ENCODE peak calls at places on chromosomes 12 and 14, in nine cellular contexts. F is NB4, C is breast epithelium, Q is ovary, Z is heart left ventricle, K is thyroid gland, W is lower leg skin, G is IMR-90, D is body of pancreas. R is an unnamed sample.

GRCh38 chr12:57983150-57983857 is 41.9 kb downstream of the ATP23 start:
- DNase-seq in F (peak; percentile 64), D (peak; percentile 47), G (peak; percentile 67), Z (no peak), C (no peak), Q (peak; percentile 27), W (no peak), K (peak; percentile 59), R (no peak)

GRCh38 chr12:120090211-120090610 is 26.3 kb downstream of the RAB35 start:
- DNase-seq in K (no peak), D (no peak), Q (no peak), C (no peak), Z (peak; percentile 8), F (no peak), W (no peak), G (no peak), R (no peak)

GRCh38 chr14:72518809-72519377 is 375.0 kb downstream of the DPF3 start:
- DNase-seq in K (no peak), D (no peak), Q (no peak), F (peak; percentile 53), W (no peak), Z (no peak), G (no peak), C (no peak), R (no peak)

GRCh38 chr12:121536929-121537813 is 43.7 kb downstream of the KDM2B start:
- DNase-seq in F (peak; percentile 99), W (peak; percentile 65), G (peak; percentile 77), D (peak; percentile 88), K (peak; percentile 98), Q (peak; percentile 82), Z (peak; percentile 94), C (peak; percentile 83), R (peak; percentile 66)

GRCh38 chr12:50401383-50402155 is 884 bp downstream of the LARP4 start:
- DNase-seq in C (no peak), Z (no peak), W (peak; percentile 51), G (peak; percentile 51), Q (peak; percentile 36), D (peak; percentile 19), F (peak; percentile 53), K (peak; percentile 31), R (peak; percentile 47)

GRCh38 chr12:115096673-115097349 is 412.8 kb upstream of the TBX3 start:
- DNase-seq in W (no peak), G (peak; percentile 45), F (no peak), K (no peak), C (no peak), Z (peak; percentile 55), D (no peak), Q (no peak), R (no peak)

GRCh38 chr12:54005853-54006699 is 2.7 kb upstream of the HOXC8 start:
- DNase-seq in D (peak; percentile 91), G (peak; percentile 62), K (peak; percentile 90), W (peak; percentile 90), Q (peak; percentile 90), C (peak; percentile 91), F (peak; percentile 87), Z (peak; percentile 87), R (peak; percentile 97)

GRCh38 chr14:71396050-71396677 is 488.9 kb downstream of the PCNX1 start:
- DNase-seq in C (no peak), F (no peak), Q (no peak), D (no peak), G (no peak), K (no peak), W (no peak), Z (no peak), R (no peak)

GRCh38 chr12:14193623-14194022 is 171.9 kb upstream of the ATF7IP start:
- DNase-seq in Z (no peak), W (no peak), G (no peak), C (no peak), D (no peak), Q (no peak), K (no peak), F (no peak), R (no peak)

GRCh38 chr14:31541702-31542101 is 19.5 kb upstream of the NUBPL start:
- DNase-seq in Q (no peak), D (no peak), C (no peak), K (no peak), G (no peak), Z (no peak), F (no peak), W (no peak), R (no peak)

GRCh38 chr14:91245029-91245428 is 525 bp upstream of the GPR68 start:
- DNase-seq in W (no peak), F (no peak), Q (no peak), Z (no peak), K (no peak), C (no peak), D (no peak), G (no peak), R (no peak)

DNA sequence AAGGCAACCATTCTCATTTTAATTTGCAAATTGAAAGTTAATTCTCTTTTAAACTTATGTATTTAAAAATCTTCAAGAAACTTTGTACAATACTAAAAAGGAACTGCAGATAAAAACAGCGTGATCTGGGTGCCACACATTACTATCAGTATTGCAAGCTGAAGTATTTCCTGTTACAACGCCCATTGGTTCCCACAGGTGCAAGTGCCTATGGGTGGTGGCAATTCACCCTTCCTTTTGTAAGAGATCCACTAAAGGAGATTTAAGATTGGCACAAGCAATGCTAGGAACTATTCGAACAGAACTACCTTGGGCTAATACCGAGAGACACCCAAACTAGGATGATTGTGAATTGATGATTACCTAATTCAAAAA is 13.2 kb downstream of the TAOK3 start:
- DNase-seq in K (no peak), Q (no peak), C (no peak), D (no peak), F (peak; percentile 84), G (no peak), W (no peak), Z (no peak), R (no peak)
- H3K4me3 ChIP-seq in K (no peak overlapping the region), Q (no peak overlapping the region), C (no peak overlapping the region), D (no peak overlapping the region), F (peak overlapping the region; percentile 74), G (no peak overlapping the region), W (no peak overlapping the region), Z (no peak overlapping the region), R (peak overlapping the region; percentile 26)

GRCh38 chr12:51850933-51851244 is 2.4 kb upstream of the FIGNL2 start:
- DNase-seq in C (no peak), G (no peak), W (no peak), Q (no peak), D (no peak), Z (no peak), K (no peak), F (no peak), R (no peak)

GRCh38 chr12:51850081-51850932 is 1.8 kb upstream of the FIGNL2 start:
- DNase-seq in Q (no peak), C (no peak), G (no peak), D (no peak), Z (no peak), F (no peak), K (no peak), W (no peak), R (no peak)

GRCh38 chr12:51847830-51848727 is at the start of gene FIGNL2:
- DNase-seq in C (no peak), W (no peak), D (no peak), G (peak; percentile 12), K (no peak), Z (peak; percentile 50), Q (no peak), F (no peak), R (peak; percentile 33)

GRCh38 chr12:51846911-51847829 is 1.3 kb downstream of the FIGNL2 start:
- DNase-seq in C (no peak), Q (no peak), F (peak; percentile 27), K (peak; percentile 34), D (peak; percentile 21), W (no peak), Z (peak; percentile 60), G (no peak), R (peak; percentile 52)

GRCh38 chr12:51848843-51849735 is 571 bp upstream of the FIGNL2 start:
- DNase-seq in W (no peak), G (no peak), C (no peak), Z (peak; percentile 32), Q (no peak), F (no peak), K (no peak), D (no peak), R (no peak)
- TF ChIP-seq POLR2A in W (no peak), G (no peak), C (no peak), Z (no peak), Q (no peak), F (no peak), K (no peak), D (no peak), R (no peak)

DNA sequence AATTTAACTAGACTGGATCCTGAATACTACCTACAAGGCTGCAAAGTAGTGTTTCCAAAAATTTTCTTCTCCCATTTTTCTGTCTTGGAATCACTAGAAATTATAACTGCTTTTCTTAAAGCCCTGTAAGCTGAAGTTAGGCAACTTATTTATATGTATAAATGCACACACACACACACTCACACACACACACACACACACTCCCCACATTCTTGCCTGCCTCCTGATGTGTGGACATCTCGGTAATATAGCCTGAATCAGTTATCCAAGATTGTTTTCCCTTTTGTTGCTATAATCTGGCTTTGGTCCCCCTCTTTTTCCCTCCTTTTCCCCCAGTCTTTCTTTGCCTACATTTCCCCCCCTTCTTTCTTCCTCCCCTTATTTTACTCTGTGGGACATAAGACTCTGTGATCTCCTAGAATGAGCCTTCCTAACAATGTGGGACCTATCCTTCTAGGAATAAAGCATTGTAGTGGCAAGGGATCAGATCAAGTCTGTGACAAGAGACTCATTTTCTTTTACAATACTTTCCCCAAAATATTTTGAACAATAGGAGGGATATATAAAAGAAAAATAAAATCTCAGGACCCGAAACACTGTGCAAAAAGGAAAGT is 26.1 kb upstream of the CD69 start:
- DNase-seq in G (no peak), C (no peak), Z (no peak), Q (no peak), W (no peak), F (no peak), K (no peak), D (no peak), R (no peak)
- H3K4me3 ChIP-seq in G (no peak overlapping the region), C (no peak overlapping the region), Z (no peak overlapping the region), Q (no peak overlapping the region), W (no peak overlapping the region), F (no peak overlapping the region), K (no peak overlapping the region), D (no peak overlapping the region), R (no peak overlapping the region)

DNA sequence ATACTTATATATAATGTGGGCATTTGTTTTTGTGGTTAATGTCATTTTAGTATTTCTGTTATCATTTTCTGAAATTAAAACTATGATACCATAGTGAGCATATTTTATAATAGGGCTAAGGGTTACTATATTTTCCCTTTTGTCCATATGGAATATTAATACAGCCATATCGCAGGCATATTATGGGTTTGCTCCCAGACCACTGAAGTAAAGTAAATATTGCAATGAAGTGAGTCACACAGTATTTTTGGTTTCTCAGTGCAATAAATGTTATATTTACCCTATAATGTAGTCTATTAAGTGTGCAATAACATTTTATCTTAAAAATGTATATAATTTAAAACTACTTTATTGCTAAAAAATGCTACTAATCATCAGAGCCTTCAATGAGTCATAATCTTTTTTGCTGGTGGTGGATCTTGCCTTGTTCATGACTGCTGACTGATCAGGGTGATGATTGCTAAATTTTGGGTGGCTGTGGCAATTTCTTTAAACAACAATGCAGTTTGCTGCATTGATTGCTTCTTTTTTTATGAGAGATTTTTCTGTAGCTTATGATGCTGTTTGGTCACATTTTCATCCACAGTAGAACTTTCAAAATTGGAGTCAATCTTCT is 1044.5 kb upstream of the NOVA1 start:
- DNase-seq in C (no peak), W (no peak), F (no peak), G (no peak), Z (no peak), Q (no peak), K (no peak), D (no peak), R (no peak)
- TF ChIP-seq POLR2A in C (no peak), W (no peak), F (no peak), G (no peak), Z (no peak), Q (no peak), K (no peak), D (no peak), R (no peak)

R was measured in tibial nerve.